ENCODE peak calls at places on chromosomes 5 and 9, in eight cellular contexts. S is cardiac fibroblast, C is upper lobe of right lung, R is heart left ventricle, O is HFF-Myc, H is foreskin fibroblast, J is left ventricle myocardium inferior, X is GM10248. V is an unnamed sample.

GRCh38 chr9:37650873-37651768 is at the start of gene FRMPD1:
- DNase-seq in O (no peak), J (peak; percentile 65), S (peak; percentile 41), H (peak; percentile 35), R (peak; percentile 42), X (peak; percentile 79), C (peak; percentile 82), V (peak; percentile 81)

GRCh38 chr5:172379481-172379880 is 74.8 kb downstream of the SH3PXD2B start:
- DNase-seq in J (no peak), S (peak; percentile 18), R (no peak), X (no peak), H (no peak), O (no peak), C (no peak), V (no peak)

GRCh38 chr5:79020861-79021561 is 35.9 kb upstream of the ARSB start:
- DNase-seq in J (peak; percentile 29), H (peak; percentile 64), X (peak; percentile 34), O (peak; percentile 35), S (peak; percentile 74), C (peak; percentile 67), R (peak; percentile 47), V (peak; percentile 43)

GRCh38 chr9:70924380-70924779 is 197.0 kb downstream of the TRPM3 start:
- DNase-seq in J (no peak), R (no peak), O (no peak), C (no peak), H (peak; percentile 74), S (peak; percentile 85), X (no peak), V (no peak)

GRCh38 chr9:127493592-127494303 is 42.4 kb downstream of the LRSAM1 start:
- DNase-seq in X (no peak), J (peak; percentile 65), O (no peak), H (no peak), C (no peak), S (no peak), R (peak; percentile 51), V (no peak)

GRCh38 chr5:1931590-1932138 is 48.9 kb upstream of the IRX4 start:
- DNase-seq in J (peak; percentile 60), S (no peak), R (peak; percentile 47), X (no peak), H (no peak), O (no peak), C (peak; percentile 64), V (peak; percentile 39)

GRCh38 chr5:161009194-161009593 is 157.2 kb upstream of the ATP10B start:
- DNase-seq in H (no peak), C (no peak), J (no peak), O (no peak), S (no peak), X (no peak), R (no peak), V (no peak)

GRCh38 chr9:128208386-128208785 is 5.2 kb downstream of the DNM1 start:
- DNase-seq in C (no peak), O (no peak), R (no peak), J (no peak), S (no peak), H (no peak), X (no peak), V (no peak)

GRCh38 chr5:168471785-168472184 is 14.5 kb upstream of the RARS1 start:
- DNase-seq in J (no peak), R (no peak), O (peak; percentile 66), H (peak; percentile 80), X (no peak), C (no peak), S (no peak), V (no peak)

GRCh38 chr9:8078641-8079140 is 279.1 kb upstream of the DMAC1 start:
- DNase-seq in S (no peak), O (no peak), J (no peak), R (no peak), X (no peak), H (no peak), C (no peak), V (no peak)

GRCh38 chr5:139186293-139186692 is 11.9 kb downstream of the SIL1 start:
- DNase-seq in R (no peak), H (no peak), C (no peak), X (no peak), J (no peak), S (peak; percentile 16), O (no peak), V (no peak)

GRCh38 chr5:89756955-89757354 is 652.6 kb downstream of the CETN3 start:
- DNase-seq in H (no peak), C (no peak), R (no peak), S (peak; percentile 62), X (no peak), J (no peak), O (no peak), V (no peak)

GRCh38 chr5:128539038-128539429 is 989 bp upstream of the FBN2 start:
- DNase-seq in S (peak; percentile 25), H (peak; percentile 22), R (no peak), C (peak; percentile 48), X (peak; percentile 8), J (peak; percentile 18), O (no peak), V (peak; percentile 11)

GRCh38 chr9:5389109-5389732 is 48.5 kb downstream of the PLGRKT start:
- DNase-seq in J (no peak), R (no peak), X (peak; percentile 16), H (peak; percentile 80), O (peak; percentile 38), C (no peak), S (peak; percentile 73), V (peak; percentile 23)

GRCh38 chr5:135216813-135217154 is 182.2 kb downstream of the MACROH2A1 start:
- DNase-seq in S (no peak), C (no peak), R (no peak), H (no peak), X (no peak), J (no peak), O (no peak), V (no peak)

GRCh38 chr9:109064963-109065701 is 51.8 kb upstream of the CTNNAL1 start:
- DNase-seq in H (peak; percentile 21), O (peak; percentile 1), J (no peak), C (no peak), S (no peak), X (no peak), R (no peak), V (no peak)

GRCh38 chr9:92948632-92949031 is 1.3 kb downstream of the FGD3 start:
- DNase-seq in H (no peak), S (no peak), J (no peak), O (no peak), X (no peak), C (no peak), R (no peak), V (no peak)

GRCh38 chr5:168125445-168126199 is 165.8 kb upstream of the WWC1 start:
- DNase-seq in O (no peak), X (no peak), R (no peak), H (no peak), C (no peak), S (no peak), J (no peak), V (no peak)

GRCh38 chr5:138338411-138339085 is 482 bp downstream of the FAM53C start:
- DNase-seq in X (no peak), R (no peak), J (no peak), C (no peak), O (no peak), H (no peak), S (no peak), V (peak; percentile 31)

GRCh38 chr5:97534166-97534565 is 351.1 kb upstream of the RIOK2 start:
- DNase-seq in X (peak; percentile 41), J (no peak), S (peak; percentile 89), H (peak; percentile 92), C (no peak), R (no peak), O (peak; percentile 75), V (peak; percentile 59)

GRCh38 chr5:179893076-179893957 is 14.4 kb downstream of the TBC1D9B start:
- DNase-seq in S (no peak), J (no peak), X (no peak), O (no peak), C (no peak), R (no peak), H (no peak), V (no peak)
- TF ChIP-seq CTCF in S (no peak), J (no peak), X (no peak), O (no peak), C (no peak), R (no peak), H (no peak), V (peak; percentile 8)

GRCh38 chr5:16508730-16509531 is 43.3 kb upstream of the ZNF622 start:
- DNase-seq in O (no peak), C (peak; percentile 78), X (no peak), S (no peak), R (peak; percentile 78), H (no peak), J (peak; percentile 78), V (no peak)
- TF ChIP-seq CTCF in O (no peak), C (no peak), X (no peak), S (no peak), R (no peak), H (no peak), J (no peak), V (no peak)

DNA sequence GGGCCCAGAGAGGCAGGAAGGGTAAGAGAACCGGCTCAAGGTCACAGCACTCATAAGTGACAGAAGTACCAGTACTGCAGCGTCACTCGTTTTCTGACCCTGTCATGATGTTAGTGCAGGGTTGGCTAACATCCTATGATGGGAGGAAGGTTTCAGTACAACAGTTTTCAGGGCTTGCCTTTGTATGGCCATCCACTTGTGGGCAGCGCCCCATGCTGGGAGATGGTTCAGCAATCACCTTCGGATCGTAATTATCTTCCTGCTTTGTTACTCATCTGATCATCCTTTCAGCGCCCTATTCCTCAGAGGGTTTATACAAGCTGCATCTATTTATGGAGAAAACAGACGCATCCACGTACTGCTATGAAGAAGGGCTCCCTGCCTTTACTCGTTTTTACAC is 2.4 kb downstream of the MAP1B start:
- DNase-seq in H (no peak), R (peak; percentile 28), O (no peak), J (no peak), C (no peak), X (no peak), S (peak; percentile 39), V (no peak)
- TF ChIP-seq CTCF in H (no peak), R (no peak), O (no peak), J (no peak), C (no peak), X (no peak), S (peak; percentile 10), V (no peak)

GRCh38 chr5:112248643-112249042 is 170.4 kb downstream of the EPB41L4A start:
- DNase-seq in C (no peak), R (no peak), J (no peak), X (no peak), O (no peak), S (no peak), H (no peak), V (no peak)

GRCh38 chr5:112240011-112240410 is 179.1 kb downstream of the EPB41L4A start:
- DNase-seq in R (no peak), C (no peak), J (no peak), X (no peak), H (no peak), O (no peak), S (no peak), V (no peak)

GRCh38 chr5:112250551-112250950 is 168.5 kb downstream of the EPB41L4A start:
- DNase-seq in X (no peak), S (no peak), C (no peak), R (no peak), J (no peak), O (no peak), H (no peak), V (no peak)

GRCh38 chr5:112247930-112248329 is 171.1 kb downstream of the EPB41L4A start:
- DNase-seq in J (no peak), X (no peak), H (no peak), R (no peak), O (no peak), C (no peak), S (no peak), V (no peak)

GRCh38 chr5:112245616-112246015 is 173.5 kb downstream of the EPB41L4A start:
- DNase-seq in R (no peak), X (no peak), S (no peak), C (no peak), H (no peak), O (no peak), J (no peak), V (no peak)
- TF ChIP-seq CTCF in R (no peak), X (no peak), S (no peak), C (no peak), H (no peak), O (no peak), J (no peak), V (no peak)